ENCODE peak calls at places on chromosomes 1 and 21, in four cellular contexts. One of them, this sample, is unnamed.

GRCh38 chr1:218525451-218526197 is 180.5 kb downstream of the TGFB2 start:
- DNase-seq in stomach: no peak
- DNase-seq in tibial nerve: no peak
- DNase-seq in OCI-LY7: no peak
- DNase-seq in this sample: no peak

GRCh38 chr1:118075116-118075515 is 109.9 kb downstream of the SPAG17 start:
- DNase-seq in tibial nerve: no peak
- DNase-seq in OCI-LY7: no peak
- DNase-seq in stomach: no peak
- DNase-seq in this sample: no peak

GRCh38 chr1:154847891-154848290 is 22.2 kb downstream of the KCNN3 start:
- DNase-seq in tibial nerve: no peak
- DNase-seq in stomach: no peak
- DNase-seq in OCI-LY7: no peak
- DNase-seq in this sample: no peak

GRCh38 chr21:24023936-24024335 is 1583.3 kb downstream of the MRPL39 start:
- DNase-seq in stomach: no peak
- DNase-seq in OCI-LY7: no peak
- DNase-seq in tibial nerve: no peak
- DNase-seq in this sample: no peak

GRCh38 chr1:44609768-44610526 is 64.3 kb downstream of the TMEM53 start:
- DNase-seq in OCI-LY7: no peak
- DNase-seq in tibial nerve: no peak
- DNase-seq in stomach: no peak
- DNase-seq in this sample: no peak

GRCh38 chr1:10694274-10694632 is 102.2 kb downstream of the CASZ1 start:
- DNase-seq in tibial nerve: peak
- DNase-seq in stomach: no peak
- DNase-seq in OCI-LY7: peak
- DNase-seq in this sample: peak

GRCh38 chr1:209048961-209049669 is 534.4 kb upstream of the CAMK1G start:
- DNase-seq in stomach: no peak
- DNase-seq in tibial nerve: no peak
- DNase-seq in OCI-LY7: no peak
- DNase-seq in this sample: no peak

GRCh38 chr1:208088319-208088718 is 155.9 kb downstream of the PLXNA2 start:
- DNase-seq in tibial nerve: no peak
- DNase-seq in OCI-LY7: no peak
- DNase-seq in stomach: no peak
- DNase-seq in this sample: no peak

DNA sequence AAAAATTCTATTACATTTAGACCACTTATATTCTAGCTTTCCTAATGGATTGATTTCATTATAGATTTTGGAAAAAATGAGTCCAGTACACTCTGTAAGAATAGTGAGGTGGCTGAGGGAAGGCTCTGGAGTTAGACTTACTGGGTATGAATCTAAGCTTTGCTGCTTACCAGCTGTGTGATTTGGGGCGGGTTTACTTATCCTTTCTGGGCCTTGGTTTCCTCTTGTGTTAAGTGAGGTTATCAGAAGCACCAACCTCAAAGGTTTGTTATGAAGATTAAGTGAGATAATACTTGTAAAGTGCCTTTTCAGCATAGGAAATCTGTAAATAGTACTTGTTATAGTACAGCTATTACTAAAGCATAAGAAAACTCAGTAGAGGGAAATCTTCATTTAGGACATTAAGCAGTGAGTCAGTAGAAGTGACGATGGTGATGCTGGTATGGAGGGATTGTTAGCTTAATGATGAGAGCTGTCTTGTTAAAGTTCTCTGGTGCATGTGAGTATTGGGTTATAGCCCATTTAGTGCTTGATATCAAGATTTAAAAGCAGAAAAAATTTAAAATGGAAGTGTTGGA is 12.1 kb downstream of the HHAT start:
- DNase-seq in OCI-LY7: no peak
- DNase-seq in stomach: no peak
- DNase-seq in tibial nerve: no peak
- DNase-seq in this sample: peak
- H3K4me3 ChIP-seq in OCI-LY7: no peak
- H3K4me3 ChIP-seq in stomach: no peak
- H3K4me3 ChIP-seq in tibial nerve: no peak
- H3K4me3 ChIP-seq in this sample: no peak

DNA sequence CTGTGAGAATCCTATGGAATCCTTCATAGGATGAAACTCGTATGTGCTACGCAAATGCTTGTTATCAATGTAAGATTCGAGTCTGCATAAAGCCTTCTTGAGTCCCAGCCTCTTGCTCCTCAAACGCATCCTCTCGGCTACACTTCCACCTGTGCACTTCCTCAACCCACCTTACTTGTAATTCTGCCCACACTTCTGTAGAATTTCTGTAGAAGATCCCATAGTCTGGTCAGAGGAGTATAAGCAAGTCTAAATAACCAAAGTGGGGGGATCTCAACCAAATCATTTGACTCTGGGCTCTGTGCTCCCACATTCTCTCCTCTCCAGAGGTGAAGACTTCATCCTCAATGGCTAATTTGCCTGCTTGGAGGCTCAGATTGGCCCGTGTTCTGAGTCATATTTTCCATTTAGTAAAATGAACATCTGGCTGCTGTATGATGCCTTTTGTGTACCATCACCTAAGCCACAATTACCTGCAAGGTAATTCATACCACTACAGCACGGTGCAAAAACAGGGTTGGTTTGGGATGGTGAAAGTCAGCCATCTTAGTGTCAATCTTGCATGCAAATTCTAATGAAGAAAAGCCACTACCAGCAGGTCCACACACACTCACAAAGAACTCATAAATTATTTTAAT is 63.2 kb downstream of the ITPKB start:
- DNase-seq in stomach: no peak
- DNase-seq in OCI-LY7: peak
- DNase-seq in tibial nerve: no peak
- DNase-seq in this sample: no peak
- H3K4me3 ChIP-seq in stomach: no peak
- H3K4me3 ChIP-seq in OCI-LY7: peak
- H3K4me3 ChIP-seq in tibial nerve: no peak
- H3K4me3 ChIP-seq in this sample: peak

GRCh38 chr1:109819906-109820305 is 56.2 kb upstream of the EPS8L3 start:
- DNase-seq in tibial nerve: no peak
- DNase-seq in stomach: no peak
- DNase-seq in OCI-LY7: no peak
- DNase-seq in this sample: no peak

GRCh38 chr1:109822749-109823542 is 59.2 kb upstream of the EPS8L3 start:
- DNase-seq in stomach: no peak
- DNase-seq in tibial nerve: no peak
- DNase-seq in OCI-LY7: no peak
- DNase-seq in this sample: no peak

GRCh38 chr1:109821831-109822745 is 58.4 kb upstream of the EPS8L3 start:
- DNase-seq in OCI-LY7: no peak
- DNase-seq in stomach: no peak
- DNase-seq in tibial nerve: peak
- DNase-seq in this sample: no peak

GRCh38 chr1:109819365-109819764 is 55.6 kb upstream of the EPS8L3 start:
- DNase-seq in stomach: no peak
- DNase-seq in tibial nerve: no peak
- DNase-seq in OCI-LY7: no peak
- DNase-seq in this sample: no peak

GRCh38 chr1:109821221-109821669 is 57.5 kb upstream of the EPS8L3 start:
- DNase-seq in stomach: no peak
- DNase-seq in OCI-LY7: no peak
- DNase-seq in tibial nerve: peak
- DNase-seq in this sample: no peak
- H3K4me3 ChIP-seq in stomach: no peak
- H3K4me3 ChIP-seq in OCI-LY7: no peak
- H3K4me3 ChIP-seq in tibial nerve: no peak
- H3K4me3 ChIP-seq in this sample: no peak

DNA sequence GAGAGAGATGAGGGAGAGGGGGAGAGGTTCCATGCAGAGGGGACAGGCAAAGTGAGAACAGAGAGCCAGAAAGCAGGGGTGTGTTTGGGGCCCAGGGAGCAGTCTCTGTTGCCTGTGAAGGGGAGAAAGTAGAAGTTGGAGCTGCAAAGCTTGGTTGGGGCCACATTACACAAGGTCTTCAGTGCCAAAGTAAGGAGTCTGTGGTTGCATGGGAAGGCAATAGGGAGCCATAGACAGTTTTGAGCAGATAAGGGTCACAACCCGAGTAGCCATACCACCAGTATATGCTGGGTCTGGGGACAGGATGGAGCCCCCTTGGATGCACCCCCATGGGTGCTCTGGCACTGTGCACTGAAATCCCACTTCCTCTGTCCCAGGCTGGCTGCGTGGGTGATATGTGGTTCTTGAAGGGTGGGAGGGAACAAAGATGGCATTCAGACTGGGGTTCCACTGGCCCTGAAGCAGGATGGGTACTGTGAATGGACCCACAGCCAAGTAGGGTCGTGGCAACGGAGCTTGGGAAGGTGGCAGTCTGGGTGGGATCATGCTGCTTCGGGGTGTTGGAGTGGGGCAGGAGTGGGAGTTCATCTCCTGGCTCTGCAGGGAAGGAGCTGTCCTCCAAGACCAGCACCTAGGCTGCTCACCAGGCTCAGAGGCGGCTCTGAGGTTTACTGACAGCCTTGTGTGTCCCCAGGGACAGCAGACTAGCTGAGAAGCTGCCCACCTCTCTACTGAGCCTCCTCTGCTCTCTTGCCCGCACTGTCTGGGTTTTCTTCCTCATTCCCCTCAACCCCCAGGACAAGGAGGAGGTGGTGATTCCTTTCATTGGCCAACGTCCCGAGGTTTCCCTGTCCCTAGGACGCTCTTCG is 12.1 kb downstream of the DRAXIN start:
- DNase-seq in OCI-LY7: no peak
- DNase-seq in tibial nerve: no peak
- DNase-seq in stomach: no peak
- DNase-seq in this sample: no peak
- H3K4me3 ChIP-seq in OCI-LY7: no peak
- H3K4me3 ChIP-seq in tibial nerve: no peak
- H3K4me3 ChIP-seq in stomach: no peak
- H3K4me3 ChIP-seq in this sample: no peak

DNA sequence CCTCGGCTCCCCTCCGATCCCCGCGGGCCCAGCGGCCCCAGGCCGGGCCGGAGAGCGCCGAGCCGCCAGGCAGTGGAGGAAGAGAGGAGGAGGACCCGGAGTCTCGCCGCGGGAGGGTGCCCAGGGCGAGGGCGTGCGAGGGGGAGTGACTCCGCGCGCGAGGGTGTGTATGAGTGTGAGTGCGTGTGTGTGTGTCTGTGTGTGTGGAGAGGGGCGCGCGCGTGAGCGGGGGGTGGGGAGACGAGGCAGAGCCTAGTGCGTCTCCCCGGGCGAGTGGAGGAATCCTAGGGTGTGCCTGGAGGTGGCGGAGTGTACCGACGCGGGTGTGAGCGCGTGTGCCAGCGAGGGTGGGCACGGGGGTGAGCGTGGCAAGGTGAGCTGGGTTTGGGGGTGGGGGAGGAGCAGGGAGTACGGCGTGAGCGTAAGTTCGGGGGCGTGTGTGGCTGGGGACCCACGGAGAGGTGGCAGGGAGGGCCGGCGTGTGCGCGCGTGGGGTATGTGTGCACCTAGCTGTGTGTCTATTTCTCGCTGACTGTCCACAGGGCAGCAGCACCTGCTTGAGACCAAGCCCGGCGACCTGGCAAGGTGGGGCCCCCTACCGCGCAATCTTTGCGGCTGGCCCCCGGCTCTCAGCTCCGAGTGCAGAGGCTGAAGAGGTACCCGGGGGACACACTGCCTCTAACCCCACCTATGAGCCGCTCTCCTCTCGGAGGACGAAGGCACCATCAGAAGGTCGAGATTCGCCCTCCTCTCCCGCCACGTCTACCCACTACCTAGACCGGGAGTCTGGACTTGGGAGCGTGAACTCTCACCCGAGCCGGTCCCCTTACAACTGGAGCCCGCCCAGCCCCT is 784 bp upstream of the KCND3 start:
- DNase-seq in OCI-LY7: no peak
- DNase-seq in stomach: peak
- DNase-seq in tibial nerve: no peak
- DNase-seq in this sample: no peak
- H3K4me3 ChIP-seq in OCI-LY7: no peak
- H3K4me3 ChIP-seq in stomach: peak
- H3K4me3 ChIP-seq in tibial nerve: peak
- H3K4me3 ChIP-seq in this sample: no peak